ENCODE peak calls at places on chromosomes 13 and 19, in five cellular contexts. One of them, this sample, is unnamed.

GRCh38 chr13:40777166-40777956 is 6.4 kb upstream of the MRPS31 start:
- DNase-seq in transverse colon: peak; percentile 43
- DNase-seq in thoracic aorta: no peak
- DNase-seq in uterus: peak; percentile 41
- DNase-seq in left lung: no peak
- DNase-seq in this sample: no peak

GRCh38 chr19:27858981-27859581 is 1353.9 kb downstream of the UQCRFS1 start:
- DNase-seq in uterus: no peak
- DNase-seq in transverse colon: no peak
- DNase-seq in left lung: no peak
- DNase-seq in thoracic aorta: no peak
- DNase-seq in this sample: no peak

GRCh38 chr19:374886-375235 is 30.3 kb upstream of the MIER2 start:
- DNase-seq in uterus: no peak
- DNase-seq in left lung: no peak
- DNase-seq in thoracic aorta: no peak
- DNase-seq in transverse colon: no peak
- DNase-seq in this sample: no peak

GRCh38 chr13:34412817-34413365 is 529.2 kb upstream of the NBEA start:
- DNase-seq in thoracic aorta: no peak
- DNase-seq in left lung: no peak
- DNase-seq in uterus: no peak
- DNase-seq in transverse colon: no peak
- DNase-seq in this sample: no peak

GRCh38 chr13:73767747-73768315 is 366.4 kb downstream of the KLF12 start:
- DNase-seq in thoracic aorta: no peak
- DNase-seq in left lung: no peak
- DNase-seq in transverse colon: no peak
- DNase-seq in uterus: no peak
- DNase-seq in this sample: no peak

GRCh38 chr19:13012690-13013608 is 17.7 kb downstream of the NFIX start:
- DNase-seq in left lung: peak; percentile 85
- DNase-seq in transverse colon: peak; percentile 74
- DNase-seq in uterus: peak; percentile 88
- DNase-seq in thoracic aorta: no peak
- DNase-seq in this sample: no peak

GRCh38 chr19:7492142-7493055 is 3.6 kb upstream of the PEX11G start:
- DNase-seq in thoracic aorta: no peak
- DNase-seq in transverse colon: no peak
- DNase-seq in left lung: no peak
- DNase-seq in uterus: no peak
- DNase-seq in this sample: no peak

GRCh38 chr19:46431824-46432223 is 3.1 kb upstream of the PNMA8C start:
- DNase-seq in thoracic aorta: no peak
- DNase-seq in left lung: no peak
- DNase-seq in transverse colon: no peak
- DNase-seq in uterus: no peak
- DNase-seq in this sample: peak; percentile 24

GRCh38 chr13:30033681-30034447 is 183.4 kb upstream of the UBL3 start:
- DNase-seq in left lung: no peak
- DNase-seq in transverse colon: no peak
- DNase-seq in thoracic aorta: no peak
- DNase-seq in uterus: peak; percentile 48
- DNase-seq in this sample: no peak

GRCh38 chr13:51444922-51445321 is 7.9 kb downstream of the INTS6 start:
- DNase-seq in transverse colon: no peak
- DNase-seq in left lung: no peak
- DNase-seq in thoracic aorta: no peak
- DNase-seq in uterus: no peak
- DNase-seq in this sample: no peak

GRCh38 chr19:44592451-44592890 is 20.9 kb upstream of the IGSF23 start:
- DNase-seq in transverse colon: no peak
- DNase-seq in left lung: no peak
- DNase-seq in thoracic aorta: no peak
- DNase-seq in uterus: no peak
- DNase-seq in this sample: no peak

GRCh38 chr13:103308700-103309099 is 242.5 kb upstream of the SLC10A2 start:
- DNase-seq in thoracic aorta: no peak
- DNase-seq in transverse colon: no peak
- DNase-seq in uterus: no peak
- DNase-seq in left lung: no peak
- DNase-seq in this sample: no peak

GRCh38 chr19:20247016-20247683 is 80.1 kb downstream of the ZNF486 start:
- DNase-seq in transverse colon: no peak
- DNase-seq in left lung: no peak
- DNase-seq in uterus: peak; percentile 56
- DNase-seq in thoracic aorta: no peak
- DNase-seq in this sample: no peak

GRCh38 chr13:106118050-106118449 is 417.4 kb downstream of the EFNB2 start:
- DNase-seq in uterus: no peak
- DNase-seq in transverse colon: no peak
- DNase-seq in thoracic aorta: no peak
- DNase-seq in left lung: no peak
- DNase-seq in this sample: no peak

GRCh38 chr19:5287066-5287465 is 53.5 kb downstream of the PTPRS start:
- DNase-seq in uterus: no peak
- DNase-seq in thoracic aorta: no peak
- DNase-seq in transverse colon: no peak
- DNase-seq in left lung: no peak
- DNase-seq in this sample: no peak

GRCh38 chr13:113390874-113391497 is 27.1 kb upstream of the GRTP1 start:
- DNase-seq in uterus: no peak
- DNase-seq in left lung: no peak
- DNase-seq in transverse colon: no peak
- DNase-seq in thoracic aorta: no peak
- DNase-seq in this sample: peak; percentile 1

GRCh38 chr13:107276936-107277335 is 709.0 kb upstream of the ARGLU1 start:
- DNase-seq in uterus: no peak
- DNase-seq in transverse colon: no peak
- DNase-seq in thoracic aorta: no peak
- DNase-seq in left lung: no peak
- DNase-seq in this sample: no peak

GRCh38 chr13:50587122-50587521 is 256.4 kb downstream of the DLEU7 start:
- DNase-seq in left lung: no peak
- DNase-seq in uterus: no peak
- DNase-seq in thoracic aorta: no peak
- DNase-seq in transverse colon: no peak
- DNase-seq in this sample: no peak

GRCh38 chr19:3575260-3575741 is 2.6 kb downstream of the HMG20B start:
- DNase-seq in transverse colon: no peak
- DNase-seq in thoracic aorta: no peak
- DNase-seq in left lung: no peak
- DNase-seq in uterus: no peak
- DNase-seq in this sample: no peak

GRCh38 chr13:30448441-30448840 is 17.3 kb downstream of the HMGB1 start:
- DNase-seq in uterus: no peak
- DNase-seq in thoracic aorta: no peak
- DNase-seq in transverse colon: no peak
- DNase-seq in left lung: no peak
- DNase-seq in this sample: no peak

GRCh38 chr19:53076984-53077383 is 26.2 kb downstream of the ZNF160 start:
- DNase-seq in transverse colon: peak; percentile 18
- DNase-seq in left lung: no peak
- DNase-seq in uterus: peak; percentile 26
- DNase-seq in thoracic aorta: no peak
- DNase-seq in this sample: no peak

GRCh38 chr13:45466359-45466758 is 1.6 kb downstream of the COG3 start:
- DNase-seq in thoracic aorta: no peak
- DNase-seq in uterus: no peak
- DNase-seq in transverse colon: no peak
- DNase-seq in left lung: no peak
- DNase-seq in this sample: no peak

GRCh38 chr13:41284512-41285288 is 21.3 kb upstream of the MTRF1 start:
- DNase-seq in thoracic aorta: no peak
- DNase-seq in left lung: no peak
- DNase-seq in transverse colon: no peak
- DNase-seq in uterus: no peak
- DNase-seq in this sample: no peak

GRCh38 chr13:27182844-27183497 is 11.4 kb upstream of the USP12 start:
- DNase-seq in thoracic aorta: peak; percentile 66
- DNase-seq in transverse colon: no peak
- DNase-seq in left lung: no peak
- DNase-seq in uterus: peak; percentile 33
- DNase-seq in this sample: no peak

GRCh38 chr19:35038623-35039512 is 2.7 kb upstream of the HPN start:
- DNase-seq in transverse colon: no peak
- DNase-seq in uterus: no peak
- DNase-seq in thoracic aorta: no peak
- DNase-seq in left lung: no peak
- DNase-seq in this sample: no peak
- H3K27ac ChIP-seq in transverse colon: peak overlapping the region; percentile 26
- H3K27ac ChIP-seq in uterus: peak overlapping the region; percentile 6
- H3K27ac ChIP-seq in thoracic aorta: no peak overlapping the region
- H3K27ac ChIP-seq in left lung: no peak overlapping the region
- H3K27ac ChIP-seq in this sample: peak overlapping the region; percentile 80

GRCh38 chr19:47973529-47973928 is 18.4 kb downstream of the BSPH1 start:
- DNase-seq in uterus: no peak
- DNase-seq in transverse colon: no peak
- DNase-seq in thoracic aorta: no peak
- DNase-seq in left lung: no peak
- DNase-seq in this sample: no peak
- H3K27ac ChIP-seq in uterus: no peak overlapping the region
- H3K27ac ChIP-seq in transverse colon: no peak overlapping the region
- H3K27ac ChIP-seq in thoracic aorta: no peak overlapping the region
- H3K27ac ChIP-seq in left lung: no peak overlapping the region
- H3K27ac ChIP-seq in this sample: no peak overlapping the region

DNA sequence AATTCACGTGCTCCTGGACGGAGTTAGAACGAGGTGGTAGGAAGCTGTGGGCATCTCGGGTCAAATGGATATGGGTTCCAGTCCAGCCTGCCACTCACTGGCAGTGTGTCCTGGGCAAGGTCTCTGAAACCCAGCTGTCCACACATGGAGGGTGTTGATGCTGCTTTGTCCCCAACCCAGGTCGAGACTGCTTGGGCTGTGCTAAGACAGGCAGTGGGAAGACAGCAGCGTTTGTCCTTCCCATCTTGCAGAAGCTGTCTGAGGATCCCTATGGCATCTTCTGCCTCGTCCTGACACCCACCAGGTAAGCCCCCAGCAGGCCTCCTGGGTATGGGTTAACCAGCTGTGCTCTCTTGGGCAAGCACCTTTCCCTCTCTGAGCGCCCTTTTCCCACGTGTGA is 885 bp downstream of the DDX49 start:
- DNase-seq in uterus: no peak
- DNase-seq in left lung: no peak
- DNase-seq in thoracic aorta: no peak
- DNase-seq in transverse colon: no peak
- DNase-seq in this sample: no peak
- H3K27ac ChIP-seq in uterus: no peak overlapping the region
- H3K27ac ChIP-seq in left lung: no peak overlapping the region
- H3K27ac ChIP-seq in thoracic aorta: peak overlapping the region; percentile 83
- H3K27ac ChIP-seq in transverse colon: peak overlapping the region; percentile 88
- H3K27ac ChIP-seq in this sample: peak overlapping the region; percentile 84

DNA sequence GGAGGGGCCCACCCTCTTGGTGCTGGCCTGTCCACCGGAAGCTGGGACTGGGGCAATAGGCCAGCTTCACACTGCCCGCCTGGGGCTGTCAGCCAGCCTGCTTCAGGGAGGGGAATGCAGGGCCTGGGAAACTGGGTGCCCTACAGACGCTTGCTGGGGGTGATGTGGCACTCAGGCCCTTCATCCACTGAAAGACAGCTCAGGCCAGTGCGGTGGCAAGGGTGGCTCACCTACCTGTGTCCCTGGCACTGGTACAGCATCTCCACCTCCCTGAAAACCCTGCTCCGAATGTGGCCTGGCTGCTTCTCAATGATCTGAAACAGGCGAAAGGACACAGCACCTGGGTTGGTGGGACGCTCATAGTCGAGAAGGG is 7.8 kb downstream of the MKNK2 start:
- DNase-seq in left lung: peak; percentile 69
- DNase-seq in thoracic aorta: no peak
- DNase-seq in uterus: peak; percentile 18
- DNase-seq in transverse colon: no peak
- DNase-seq in this sample: peak; percentile 46
- H3K27ac ChIP-seq in left lung: peak overlapping the region; percentile 86
- H3K27ac ChIP-seq in thoracic aorta: peak overlapping the region; percentile 76
- H3K27ac ChIP-seq in uterus: peak overlapping the region; percentile 89
- H3K27ac ChIP-seq in transverse colon: peak overlapping the region; percentile 99
- H3K27ac ChIP-seq in this sample: peak overlapping the region; percentile 88

GRCh38 chr19:31326329-31327028 is 22.8 kb downstream of the TSHZ3 start:
- DNase-seq in uterus: no peak
- DNase-seq in thoracic aorta: no peak
- DNase-seq in left lung: no peak
- DNase-seq in transverse colon: no peak
- DNase-seq in this sample: no peak
- H3K27ac ChIP-seq in uterus: no peak overlapping the region
- H3K27ac ChIP-seq in thoracic aorta: no peak overlapping the region
- H3K27ac ChIP-seq in left lung: no peak overlapping the region
- H3K27ac ChIP-seq in transverse colon: no peak overlapping the region
- H3K27ac ChIP-seq in this sample: no peak overlapping the region

This sample was measured in lower lobe of right lung.